ENCODE peak calls at places on chromosomes 11 and 22, in six cellular contexts. P, X, B, O, C and U are unnamed samples.

GRCh38 chr22:47195156-47195675 is 432.8 kb downstream of the TBC1D22A start:
- DNase-seq in P (no peak), X (no peak), B (no peak), O (no peak), C (no peak), U (no peak)

GRCh38 chr11:47204633-47204989 is 10.2 kb upstream of the DDB2 start:
- DNase-seq in P (no peak), X (peak; percentile 78), B (no peak), O (peak; percentile 72), C (no peak), U (peak; percentile 74)

GRCh38 chr11:126703661-126704060 is 296.9 kb downstream of the KIRREL3 start:
- DNase-seq in P (no peak), X (no peak), B (no peak), O (no peak), C (no peak), U (peak; percentile 39)

GRCh38 chr11:73241300-73241699 is 23.2 kb downstream of the P2RY2 start:
- DNase-seq in P (no peak), X (no peak), B (no peak), O (no peak), C (no peak), U (no peak)

GRCh38 chr11:2665747-2666710 is 33.8 kb downstream of the KCNQ1OT1 start:
- DNase-seq in P (no peak), X (no peak), B (peak; percentile 20), O (no peak), C (no peak), U (no peak)

GRCh38 chr11:96169250-96169649 is 173.7 kb downstream of the MAML2 start:
- DNase-seq in P (no peak), X (no peak), B (no peak), O (peak; percentile 63), C (no peak), U (peak; percentile 40)

GRCh38 chr22:38760477-38761201 is 4.8 kb upstream of the SUN2 start:
- DNase-seq in P (no peak), X (peak; percentile 43), B (no peak), O (peak; percentile 47), C (no peak), U (no peak)

GRCh38 chr11:90646706-90647105 is 423.9 kb upstream of the CHORDC1 start:
- DNase-seq in P (no peak), X (no peak), B (no peak), O (no peak), C (no peak), U (no peak)

GRCh38 chr11:73983764-73984543 is 1.3 kb upstream of the UCP2 start:
- DNase-seq in P (no peak), X (no peak), B (no peak), O (no peak), C (no peak), U (no peak)

GRCh38 chr22:26589845-26590524 is at the start of gene TPST2:
- DNase-seq in P (peak; percentile 80), X (peak; percentile 65), B (peak; percentile 81), O (peak; percentile 74), C (peak; percentile 85), U (peak; percentile 84)

GRCh38 chr11:16607675-16608644 is 130.5 kb upstream of the C11orf58 start:
- DNase-seq in P (peak; percentile 88), X (peak; percentile 89), B (peak; percentile 89), O (peak; percentile 89), C (no peak), U (peak; percentile 95)

GRCh38 chr11:13927496-13927895 is 35.0 kb upstream of the SPON1 start:
- DNase-seq in P (no peak), X (no peak), B (no peak), O (no peak), C (no peak), U (no peak)

GRCh38 chr11:94629741-94630140 is 62.6 kb downstream of the PIWIL4 start:
- DNase-seq in P (no peak), X (no peak), B (no peak), O (no peak), C (no peak), U (no peak)

GRCh38 chr11:131674051-131674755 is 303.8 kb downstream of the NTM start:
- DNase-seq in P (peak; percentile 64), X (peak; percentile 86), B (peak; percentile 81), O (peak; percentile 68), C (peak; percentile 96), U (peak; percentile 86)

GRCh38 chr22:35782504-35782903 is 64.8 kb downstream of the APOL5 start:
- DNase-seq in P (no peak), X (no peak), B (no peak), O (peak; percentile 22), C (no peak), U (peak; percentile 21)

GRCh38 chr11:63643205-63643604 is 28.0 kb downstream of the ATL3 start:
- DNase-seq in P (no peak), X (no peak), B (no peak), O (no peak), C (no peak), U (no peak)

GRCh38 chr11:17595526-17596309 is 48.7 kb downstream of the OTOG start:
- DNase-seq in P (no peak), X (no peak), B (peak; percentile 12), O (no peak), C (peak; percentile 30), U (no peak)

GRCh38 chr11:69468236-69468635 is 13.2 kb upstream of the LINC01488 start:
- DNase-seq in P (no peak), X (no peak), B (no peak), O (no peak), C (no peak), U (no peak)

GRCh38 chr22:19930537-19931486 is 10.8 kb upstream of the COMT start:
- DNase-seq in P (no peak), X (peak; percentile 10), B (no peak), O (no peak), C (no peak), U (no peak)

GRCh38 chr11:6438979-6439571 is 1.7 kb downstream of the HPX start:
- DNase-seq in P (peak; percentile 15), X (peak; percentile 59), B (peak; percentile 68), O (peak; percentile 61), C (peak; percentile 54), U (peak; percentile 83)

GRCh38 chr11:64284962-64285884 is at the start of gene GPR137:
- DNase-seq in P (peak; percentile 82), X (peak; percentile 56), B (peak; percentile 78), O (peak; percentile 84), C (peak; percentile 98), U (peak; percentile 66)

GRCh38 chr11:104625246-104625645 is 273.0 kb downstream of the CASP12 start:
- DNase-seq in P (no peak), X (peak; percentile 41), B (no peak), O (no peak), C (no peak), U (no peak)

GRCh38 chr11:2990617-2991476 is 1.3 kb downstream of the NAP1L4 start:
- DNase-seq in P (no peak), X (no peak), B (no peak), O (peak; percentile 34), C (no peak), U (peak; percentile 40)

GRCh38 chr11:59427068-59427382 is 812 bp upstream of the OR5A2 start:
- DNase-seq in P (no peak), X (no peak), B (no peak), O (no peak), C (no peak), U (peak; percentile 46)

GRCh38 chr11:59418151-59418550 is 8.1 kb downstream of the OR5A2 start:
- DNase-seq in P (no peak), X (no peak), B (no peak), O (no peak), C (no peak), U (no peak)

GRCh38 chr11:59425131-59425530 is 1.1 kb downstream of the OR5A2 start:
- DNase-seq in P (no peak), X (no peak), B (no peak), O (no peak), C (no peak), U (no peak)

GRCh38 chr11:59426361-59427067 is at the start of gene OR5A2:
- DNase-seq in P (peak; percentile 76), X (no peak), B (peak; percentile 38), O (no peak), C (peak; percentile 49), U (peak; percentile 92)

DNA sequence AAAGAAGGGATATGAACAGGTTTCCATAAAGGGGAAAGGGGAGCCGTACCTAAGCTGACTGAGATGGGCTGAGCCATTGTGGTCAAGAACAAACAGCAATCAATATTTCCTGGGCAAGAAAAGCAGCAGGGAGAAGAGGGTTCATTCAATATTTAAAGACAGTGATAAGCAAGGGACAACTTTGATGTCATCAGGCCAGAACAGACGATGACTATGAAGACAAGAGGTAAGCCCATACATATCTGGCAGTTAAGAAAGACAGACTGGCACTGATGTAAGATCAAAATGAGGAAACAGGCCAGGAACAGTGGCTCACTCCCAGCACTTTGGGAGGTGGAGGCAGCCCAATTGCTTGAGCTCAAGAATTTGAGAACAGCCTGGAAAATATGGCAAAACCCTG is 2.4 kb downstream of the OR5A2 start:
- DNase-seq in P (no peak), X (no peak), B (no peak), O (no peak), C (no peak), U (no peak)
- H3K27ac ChIP-seq in P (no peak overlapping the region), X (no peak overlapping the region), B (no peak overlapping the region), O (no peak overlapping the region), C (no peak overlapping the region), U (no peak overlapping the region)

GRCh38 chr11:118924591-118925585 is 838 bp downstream of the BCL9L start:
- DNase-seq in P (no peak), X (peak; percentile 33), B (peak; percentile 71), O (peak; percentile 60), C (peak; percentile 83), U (peak; percentile 78)
- H4K8ac ChIP-seq in P (no peak overlapping the region), X (peak overlapping the region; percentile 11), B (no peak overlapping the region), O (no peak overlapping the region), C (no peak overlapping the region), U (no peak overlapping the region)

GRCh38 chr22:24424001-24424900 is 3.1 kb upstream of the ADORA2A start:
- DNase-seq in P (no peak), X (no peak), B (no peak), O (no peak), C (peak; percentile 77), U (no peak)

GRCh38 chr22:24427500-24428164 is at the start of gene ADORA2A:
- DNase-seq in P (no peak), X (no peak), B (no peak), O (no peak), C (no peak), U (no peak)

GRCh38 chr22:24426859-24427499 is 420 bp upstream of the ADORA2A start:
- DNase-seq in P (no peak), X (no peak), B (no peak), O (no peak), C (no peak), U (no peak)

GRCh38 chr22:24424901-24425775 is 2.3 kb upstream of the ADORA2A start:
- DNase-seq in P (no peak), X (no peak), B (no peak), O (no peak), C (no peak), U (no peak)

GRCh38 chr22:24426436-24426835 is 963 bp upstream of the ADORA2A start:
- DNase-seq in P (no peak), X (no peak), B (no peak), O (no peak), C (no peak), U (no peak)
- H3K4me2 ChIP-seq in P (no peak overlapping the region), X (no peak overlapping the region), B (no peak overlapping the region), O (no peak overlapping the region), C (no peak overlapping the region), U (no peak overlapping the region)

DNA sequence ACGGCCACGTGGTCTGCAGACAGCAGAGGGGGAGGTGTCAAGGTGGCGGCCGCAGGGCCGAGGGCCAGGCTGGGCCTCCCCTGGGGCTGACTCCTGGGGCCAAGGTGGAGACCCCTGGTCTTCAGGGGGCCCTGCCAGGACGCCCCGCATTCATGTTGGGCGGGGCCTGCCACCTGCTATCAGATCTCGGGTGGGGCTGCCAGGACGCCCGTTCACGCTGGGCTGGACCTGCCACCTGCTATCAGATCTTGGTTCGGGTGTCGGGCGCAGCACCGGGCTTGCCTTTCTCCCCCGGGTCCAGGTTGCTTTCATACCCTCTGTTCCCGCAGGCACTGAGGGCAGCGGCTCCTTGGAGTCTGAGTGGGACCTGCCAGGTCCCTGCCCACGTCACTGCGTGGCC is 16.1 kb upstream of the MAPK11 start:
- DNase-seq in P (no peak), X (no peak), B (no peak), O (no peak), C (no peak), U (no peak)
- H3K27ac ChIP-seq in P (no peak overlapping the region), X (no peak overlapping the region), B (no peak overlapping the region), O (no peak overlapping the region), C (no peak overlapping the region), U (no peak overlapping the region)